ENCODE peak calls at places on chromosomes 3 and 15, in four cellular contexts. F is IMR-90, B is stomach, U is left lung. E is an unnamed sample.

GRCh38 chr15:31869640-31870335 is 160.5 kb upstream of the CHRNA7 start:
- DNase-seq in F (no peak), B (no peak), U (peak; percentile 81), E (no peak)

GRCh38 chr3:24472358-24472757 is 22.3 kb downstream of the THRB start:
- DNase-seq in F (no peak), B (no peak), U (no peak), E (no peak)

GRCh38 chr3:1600700-1601418 is 497.8 kb upstream of the CNTN4 start:
- DNase-seq in F (no peak), B (no peak), U (peak; percentile 70), E (no peak)

GRCh38 chr3:18841422-18842343 is 306.6 kb upstream of the KCNH8 start:
- DNase-seq in F (no peak), B (no peak), U (no peak), E (peak; percentile 48)

GRCh38 chr3:17057316-17057715 is 172.6 kb downstream of the PLCL2 start:
- DNase-seq in F (peak; percentile 69), B (no peak), U (no peak), E (peak; percentile 13)

GRCh38 chr15:93151488-93151887 is 62.5 kb upstream of the RGMA start:
- DNase-seq in F (no peak), B (no peak), U (no peak), E (no peak)

GRCh38 chr3:79146024-79146423 is 621.8 kb downstream of the ROBO1 start:
- DNase-seq in F (no peak), B (no peak), U (no peak), E (no peak)

GRCh38 chr3:45607790-45608189 is 13.2 kb downstream of the LIMD1 start:
- DNase-seq in F (peak; percentile 71), B (no peak), U (no peak), E (peak; percentile 53)

GRCh38 chr3:170572665-170573253 is 13.1 kb downstream of the SLC7A14 start:
- DNase-seq in F (peak; percentile 93), B (no peak), U (no peak), E (peak; percentile 72)

GRCh38 chr15:63997715-63998442 is 48.4 kb downstream of the DAPK2 start:
- DNase-seq in F (no peak), B (no peak), U (no peak), E (no peak)

GRCh38 chr3:27483117-27484001 is 825 bp downstream of the SLC4A7 start:
- DNase-seq in F (peak; percentile 81), B (peak; percentile 42), U (peak; percentile 88), E (peak; percentile 79)

GRCh38 chr15:43243246-43243645 is 22.4 kb upstream of the EPB42 start:
- DNase-seq in F (no peak), B (no peak), U (no peak), E (no peak)

GRCh38 chr3:72123908-72124441 is 339.0 kb upstream of the PROK2 start:
- DNase-seq in F (peak; percentile 78), B (peak; percentile 47), U (no peak), E (peak; percentile 96)

GRCh38 chr3:170033489-170033888 is 4.3 kb upstream of the GPR160 start:
- DNase-seq in F (no peak), B (no peak), U (no peak), E (no peak)

GRCh38 chr15:78457101-78457500 is 19.1 kb downstream of the IREB2 start:
- DNase-seq in F (peak; percentile 69), B (no peak), U (no peak), E (peak; percentile 76)

GRCh38 chr3:98903705-98904481 is 2.4 kb upstream of the DCBLD2 start:
- DNase-seq in F (no peak), B (no peak), U (peak; percentile 31), E (no peak)

GRCh38 chr3:110909824-110910223 is 161.8 kb upstream of the NECTIN3 start:
- DNase-seq in F (no peak), B (no peak), U (no peak), E (no peak)

GRCh38 chr15:97995881-97996603 is 35.5 kb downstream of the ARRDC4 start:
- DNase-seq in F (no peak), B (peak; percentile 37), U (no peak), E (no peak)

GRCh38 chr15:90591524-90591923 is 61.8 kb downstream of the CRTC3 start:
- DNase-seq in F (no peak), B (no peak), U (no peak), E (no peak)

GRCh38 chr15:96177279-96177678 is 153.2 kb upstream of the NR2F2 start:
- DNase-seq in F (no peak), B (no peak), U (no peak), E (no peak)

GRCh38 chr3:125032100-125032643 is 23.6 kb downstream of the HEG1 start:
- DNase-seq in F (no peak), B (no peak), U (no peak), E (peak; percentile 48)

GRCh38 chr3:23002846-23003800 is 200.0 kb upstream of the UBE2E2 start:
- DNase-seq in F (peak; percentile 36), B (peak; percentile 52), U (no peak), E (peak; percentile 53)

GRCh38 chr3:167031364-167032049 is 348.6 kb downstream of the ZBBX start:
- DNase-seq in F (no peak), B (no peak), U (no peak), E (no peak)

GRCh38 chr15:87477759-87478687 is 778.5 kb downstream of the NTRK3 start:
- DNase-seq in F (peak; percentile 49), B (no peak), U (no peak), E (peak; percentile 78)

GRCh38 chr3:66991478-66991877 is 6.6 kb upstream of the KBTBD8 start:
- DNase-seq in F (peak; percentile 96), B (no peak), U (no peak), E (peak; percentile 94)

GRCh38 chr3:167491626-167492025 is 17.8 kb upstream of the SERPINI2 start:
- DNase-seq in F (no peak), B (no peak), U (no peak), E (no peak)

GRCh38 chr3:72177075-72178050 is 392.4 kb upstream of the PROK2 start:
- DNase-seq in F (peak; percentile 13), B (peak; percentile 28), U (peak; percentile 78), E (peak; percentile 79)

GRCh38 chr15:75836953-75837321 is 6.3 kb upstream of the UBE2Q2 start:
- DNase-seq in F (peak; percentile 84), B (no peak), U (no peak), E (peak; percentile 79)

GRCh38 chr15:77573826-77574225 is 58.9 kb downstream of the LINGO1 start:
- DNase-seq in F (no peak), B (no peak), U (no peak), E (no peak)

GRCh38 chr3:190443257-190443656 is 6.4 kb downstream of the TMEM207 start:
- DNase-seq in F (peak; percentile 44), B (no peak), U (no peak), E (peak; percentile 54)

GRCh38 chr15:63719281-63719680 is 114.5 kb downstream of the HERC1 start:
- DNase-seq in F (no peak), B (no peak), U (no peak), E (no peak)

GRCh38 chr15:70154440-70155347 is 57.0 kb upstream of the TLE3 start:
- DNase-seq in F (peak; percentile 46), B (no peak), U (no peak), E (peak; percentile 93)

GRCh38 chr15:57352535-57353316 is 23.6 kb upstream of the CGNL1 start:
- DNase-seq in F (no peak), B (no peak), U (no peak), E (no peak)

GRCh38 chr3:143277531-143277930 is 158.0 kb downstream of the CHST2 start:
- DNase-seq in F (no peak), B (no peak), U (no peak), E (no peak)

GRCh38 chr3:11346416-11346815 is 74.2 kb downstream of the ATG7 start:
- DNase-seq in F (peak; percentile 92), B (no peak), U (no peak), E (no peak)

GRCh38 chr3:30873667-30874066 is 20.8 kb downstream of the GADL1 start:
- DNase-seq in F (peak; percentile 1), B (no peak), U (no peak), E (no peak)

GRCh38 chr3:172279191-172279640 is 169.0 kb downstream of the GHSR start:
- DNase-seq in F (no peak), B (no peak), U (no peak), E (no peak)

GRCh38 chr3:185656321-185656840 is 70.3 kb downstream of the SENP2 start:
- DNase-seq in F (peak; percentile 99), B (no peak), U (no peak), E (peak; percentile 99)

GRCh38 chr15:29692527-29692926 is 129.7 kb downstream of the TJP1 start:
- DNase-seq in F (no peak), B (no peak), U (no peak), E (peak; percentile 11)
- TF ChIP-seq CTCF in F (peak; percentile 17), B (no peak), U (no peak), E (peak; percentile 38)

DNA sequence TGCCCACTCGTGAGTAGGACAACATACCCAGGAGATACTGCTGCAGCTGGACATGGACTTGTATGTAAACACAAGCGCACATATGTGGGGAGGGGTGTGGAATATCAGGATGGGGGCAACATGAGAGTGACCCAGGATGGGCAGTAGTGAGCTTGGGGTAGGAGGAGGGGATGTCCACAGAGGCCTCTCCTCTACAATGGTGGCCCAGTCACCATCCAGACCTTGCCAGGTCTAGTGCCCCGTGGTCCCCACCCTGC is 266 bp upstream of the ZBTB47 start:
- DNase-seq in F (no peak), B (no peak), U (no peak), E (no peak)
- H3K4me3 ChIP-seq in F (peak overlapping the region; percentile 70), B (peak overlapping the region; percentile 80), U (peak overlapping the region; percentile 76), E (peak overlapping the region; percentile 86)

DNA sequence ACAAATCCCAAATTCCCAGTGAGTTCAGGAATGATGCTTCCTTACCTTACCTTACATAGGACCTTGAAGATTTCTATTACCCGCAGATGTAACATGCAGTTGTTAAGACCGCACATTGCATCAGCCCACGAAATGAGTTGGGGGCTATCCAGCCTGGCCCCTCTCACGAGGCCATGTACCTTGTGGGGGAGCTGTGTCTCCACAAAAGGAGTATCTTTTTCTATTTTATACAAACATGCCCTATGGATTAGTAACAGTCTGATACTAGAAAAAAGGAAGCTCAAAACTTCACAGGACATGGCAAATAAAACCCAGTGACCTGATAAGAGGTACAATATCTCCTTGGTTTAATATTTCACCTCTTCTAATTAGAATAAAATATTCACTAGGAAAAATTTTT is 1086.8 kb upstream of the CFAP20DC start:
- DNase-seq in F (no peak), B (no peak), U (no peak), E (no peak)
- TF ChIP-seq CTCF in F (no peak), B (no peak), U (no peak), E (no peak)

GRCh38 chr3:194986208-194987043 is 284.5 kb downstream of the XXYLT1 start:
- DNase-seq in F (no peak), B (peak; percentile 31), U (peak; percentile 89), E (no peak)

GRCh38 chr3:194984026-194984425 is 286.9 kb downstream of the XXYLT1 start:
- DNase-seq in F (no peak), B (no peak), U (no peak), E (no peak)

GRCh38 chr3:194984624-194985023 is 286.3 kb downstream of the XXYLT1 start:
- DNase-seq in F (no peak), B (no peak), U (no peak), E (no peak)

GRCh38 chr3:194983620-194984019 is 287.3 kb downstream of the XXYLT1 start:
- DNase-seq in F (no peak), B (no peak), U (no peak), E (no peak)

DNA sequence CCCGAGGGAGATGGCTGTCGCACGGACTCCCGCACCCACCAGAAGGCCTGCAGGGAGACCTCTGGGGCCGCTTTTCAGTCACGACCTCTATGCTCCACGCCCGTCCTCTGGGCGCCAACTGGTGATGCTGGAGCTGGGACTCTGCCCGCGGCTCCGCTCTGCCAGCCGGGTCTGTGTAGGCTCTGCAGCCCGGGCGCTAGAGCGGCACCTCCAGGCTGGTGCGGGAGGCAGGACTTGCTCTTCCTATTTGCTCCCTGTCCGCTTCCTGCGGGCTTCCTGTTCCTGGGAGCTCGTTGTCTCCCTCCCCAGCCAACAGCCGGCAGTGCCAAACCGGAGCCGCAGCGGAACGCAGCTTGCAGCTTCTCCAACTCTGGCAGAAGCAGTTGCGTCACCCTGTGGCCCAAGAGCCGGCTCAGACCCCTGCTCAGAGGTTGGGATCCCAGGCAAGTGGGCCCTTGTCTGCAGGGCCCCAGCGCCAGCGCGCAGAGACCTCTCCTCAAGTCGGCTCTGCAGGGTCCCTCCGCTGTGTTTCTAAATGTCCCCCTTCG is 285.9 kb downstream of the XXYLT1 start:
- DNase-seq in F (peak; percentile 47), B (peak; percentile 74), U (peak; percentile 91), E (peak; percentile 82)
- H3K4me3 ChIP-seq in F (no peak overlapping the region), B (peak overlapping the region; percentile 22), U (no peak overlapping the region), E (peak overlapping the region; percentile 22)